ENCODE peak calls at places on chromosome 18, in nine cellular contexts. I is WERI-Rb-1, F is mesothelial cell of epicardium, T is GM12865, J is choroid plexus epithelial cell, L is BE2C, U is WTC11, O is cardiac fibroblast, W is cardiac muscle cell. X is an unnamed sample.

GRCh38 chr18:23066060-23066459 is 69.2 kb upstream of the CABLES1 start:
- DNase-seq in J (no peak), L (no peak), O (no peak), U (no peak), T (no peak), I (peak; percentile 23), F (no peak), W (no peak), X (no peak)

GRCh38 chr18:56522826-56523225 is 115.6 kb downstream of the TXNL1 start:
- DNase-seq in U (no peak), F (no peak), L (no peak), J (peak; percentile 13), I (no peak), W (no peak), O (peak; percentile 56), T (no peak), X (no peak)

GRCh38 chr18:26875040-26875654 is 9.6 kb upstream of the AQP4 start:
- DNase-seq in I (no peak), J (no peak), F (no peak), L (no peak), O (no peak), W (no peak), T (no peak), U (no peak), X (no peak)

GRCh38 chr18:48124857-48125626 is 194.6 kb upstream of the SMAD2 start:
- DNase-seq in I (no peak), L (no peak), W (no peak), F (no peak), O (no peak), U (no peak), T (peak; percentile 43), J (no peak), X (peak; percentile 63)

GRCh38 chr18:31610841-31611240 is 19.2 kb downstream of the TTR start:
- DNase-seq in W (peak; percentile 69), F (peak; percentile 40), J (peak; percentile 40), T (peak; percentile 30), L (peak; percentile 6), I (peak; percentile 89), U (peak; percentile 63), O (peak; percentile 5), X (no peak)

GRCh38 chr18:65567372-65567771 is 183.4 kb upstream of the CDH7 start:
- DNase-seq in O (peak; percentile 4), W (peak; percentile 38), I (no peak), L (no peak), J (peak; percentile 1), F (no peak), U (no peak), T (no peak), X (no peak)

GRCh38 chr18:22459491-22459890 is 41.8 kb upstream of the CTAGE1 start:
- DNase-seq in W (no peak), T (no peak), J (no peak), U (no peak), L (no peak), I (no peak), O (peak; percentile 54), F (no peak), X (no peak)

GRCh38 chr18:76452357-76452756 is 42.7 kb downstream of the ZNF516 start:
- DNase-seq in W (peak; percentile 64), T (no peak), L (no peak), U (no peak), F (peak; percentile 13), O (peak; percentile 55), J (peak; percentile 66), I (peak; percentile 78), X (no peak)

GRCh38 chr18:56716692-56717146 is 65.6 kb downstream of the WDR7 start:
- DNase-seq in J (no peak), O (no peak), I (no peak), F (no peak), W (no peak), L (no peak), U (no peak), T (peak; percentile 21), X (no peak)

GRCh38 chr18:1663879-1664705 is 759.4 kb downstream of the ADCYAP1 start:
- DNase-seq in O (peak; percentile 27), W (peak; percentile 74), L (peak; percentile 67), J (peak; percentile 10), T (peak; percentile 51), F (peak; percentile 47), I (peak; percentile 76), U (peak; percentile 78), X (peak; percentile 3)
- TF ChIP-seq CTCF in O (peak; percentile 59), W (peak; percentile 75), L (peak; percentile 80), J (peak; percentile 62), T (peak; percentile 72), F (peak; percentile 71), I (peak; percentile 85), U (peak; percentile 74), X (peak; percentile 75)

GRCh38 chr18:70072678-70073077 is 125.0 kb upstream of the CD226 start:
- DNase-seq in J (peak; percentile 74), O (peak; percentile 64), U (no peak), I (no peak), L (no peak), W (peak; percentile 7), F (no peak), T (peak; percentile 27), X (no peak)
- TF ChIP-seq CTCF in J (peak; percentile 56), O (peak; percentile 33), U (no peak), I (no peak), L (peak; percentile 46), W (peak; percentile 47), F (no peak), T (no peak), X (peak; percentile 50)

DNA sequence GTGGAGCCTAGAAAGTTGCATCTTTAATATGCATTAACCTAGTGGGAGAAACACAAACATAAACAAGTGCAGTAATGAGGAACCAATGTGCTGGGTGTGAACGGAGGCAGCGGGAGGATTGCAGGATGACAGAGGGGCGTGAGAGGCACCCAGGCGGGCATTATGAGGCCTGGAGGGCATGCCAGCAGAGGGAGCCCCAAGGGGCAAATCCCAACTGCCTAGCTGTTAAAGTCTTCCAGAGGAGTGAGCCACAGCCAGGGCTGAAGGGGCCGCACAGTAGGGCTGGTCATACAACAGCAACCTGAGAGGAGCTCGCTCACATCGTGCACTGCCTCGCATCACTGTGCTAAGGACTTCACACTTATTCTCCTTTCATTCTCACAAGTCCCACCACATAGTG is 13.3 kb upstream of the PRELID3A start:
- DNase-seq in I (no peak), W (peak; percentile 19), U (peak; percentile 67), O (no peak), T (no peak), J (peak; percentile 19), L (no peak), F (no peak), X (no peak)
- TF ChIP-seq CTCF in I (peak; percentile 43), W (peak; percentile 55), U (no peak), O (peak; percentile 57), T (peak; percentile 33), J (peak; percentile 62), L (peak; percentile 17), F (no peak), X (peak; percentile 55)

GRCh38 chr18:77566604-77567003 is 317.0 kb downstream of the GALR1 start:
- DNase-seq in T (no peak), L (no peak), J (no peak), U (no peak), I (no peak), W (no peak), F (no peak), O (no peak), X (no peak)
- TF ChIP-seq CTCF in T (no peak), L (no peak), J (no peak), U (no peak), I (no peak), W (no peak), F (no peak), O (no peak), X (no peak)

X was measured in GM13977.